ENCODE peak calls at places on chromosomes 12 and 14, in five cellular contexts. X is AG08396; B is mesendoderm; P is activated CD4-positive, alpha-beta T cell treated with anti-CD3 and anti-CD28 coated beads for 1 hour; C is mesenchymal stem cell. Q is an unnamed sample.

GRCh38 chr14:45649051-45649450 is 396.0 kb upstream of the MIS18BP1 start:
- DNase-seq in X (no peak), B (no peak), P (no peak), C (no peak), Q (no peak)

GRCh38 chr12:130412384-130412783 is 74.7 kb downstream of the PIWIL1 start:
- DNase-seq in X (no peak), B (no peak), P (no peak), C (no peak), Q (no peak)

GRCh38 chr14:61531741-61532505 is 163.4 kb upstream of the HIF1A start:
- DNase-seq in X (no peak), B (no peak), P (no peak), C (no peak), Q (no peak)

GRCh38 chr12:22042981-22043669 is 2.9 kb upstream of the CMAS start:
- DNase-seq in X (peak; percentile 54), B (no peak), P (no peak), C (peak; percentile 48), Q (no peak)

GRCh38 chr12:80834724-80835123 is 103.0 kb downstream of the LIN7A start:
- DNase-seq in X (no peak), B (no peak), P (no peak), C (no peak), Q (no peak)

GRCh38 chr12:53333289-53333688 is 2.9 kb downstream of the SP7 start:
- DNase-seq in X (no peak), B (no peak), P (no peak), C (no peak), Q (no peak)

GRCh38 chr12:452667-453210 is 7.0 kb upstream of the B4GALNT3 start:
- DNase-seq in X (no peak), B (no peak), P (no peak), C (no peak), Q (no peak)

GRCh38 chr14:92456215-92457017 is 57.2 kb upstream of the RIN3 start:
- DNase-seq in X (peak; percentile 83), B (peak; percentile 77), P (no peak), C (peak; percentile 74), Q (no peak)

GRCh38 chr14:102554835-102555819 is 37.3 kb upstream of the RCOR1 start:
- DNase-seq in X (peak; percentile 67), B (peak; percentile 88), P (peak; percentile 44), C (peak; percentile 38), Q (peak; percentile 66)

GRCh38 chr12:75556306-75556899 is 45.0 kb upstream of the KRR1 start:
- DNase-seq in X (no peak), B (no peak), P (no peak), C (no peak), Q (no peak)